ENCODE peak calls at places on chromosome 12, in seven cellular contexts. O is NCI-H1092 treated with DMSO at 0.1 percent for 48 hours; A is activated CD4-positive, alpha-beta memory T cell treated with anti-CD3 and anti-CD28 coated beads for 36 hours; S is NCI-H2081; C is progenitor cell of endocrine pancreas; H is GM13976; F is tibial artery. M is an unnamed sample.
A peak's percentile ranks its signal among the peaks of the same experiment; 100 is the strongest.

GRCh38 chr12:120846721-120847120 is 57.4 kb downstream of the SPPL3 start:
- DNase-seq in O (no peak), A (no peak), S (no peak), C (no peak), H (no peak), F (no peak), M (no peak)

GRCh38 chr12:10849425-10849878 is at the start of gene PRR4:
- DNase-seq in O (no peak), A (no peak), S (no peak), C (no peak), H (no peak), F (no peak), M (no peak)

GRCh38 chr12:85424581-85425348 is 144.7 kb downstream of the ALX1 start:
- DNase-seq in O (no peak), A (peak; percentile 10), S (no peak), C (peak; percentile 12), H (peak; percentile 12), F (no peak), M (no peak)

GRCh38 chr12:12560587-12561304 is 1.9 kb downstream of the DUSP16 start:
- DNase-seq in O (peak; percentile 63), A (peak; percentile 68), S (peak; percentile 22), C (no peak), H (peak; percentile 52), F (peak; percentile 71), M (peak; percentile 15)

GRCh38 chr12:67625004-67625403 is 23.5 kb upstream of the DYRK2 start:
- DNase-seq in O (no peak), A (no peak), S (no peak), C (no peak), H (no peak), F (no peak), M (no peak)

GRCh38 chr12:125684968-125685790 is 619.9 kb downstream of the AACS start:
- DNase-seq in O (no peak), A (no peak), S (no peak), C (no peak), H (no peak), F (no peak), M (no peak)

GRCh38 chr12:121400332-121401139 is 618 bp downstream of the RNF34 start:
- DNase-seq in O (peak; percentile 23), A (peak; percentile 77), S (peak; percentile 4), C (no peak), H (peak; percentile 62), F (peak; percentile 72), M (peak; percentile 28)

GRCh38 chr12:51926718-51927117 is 19.4 kb downstream of the ACVRL1 start:
- DNase-seq in O (no peak), A (peak; percentile 75), S (no peak), C (no peak), H (no peak), F (peak; percentile 63), M (no peak)

GRCh38 chr12:23895792-23896218 is 53.7 kb downstream of the SOX5 start:
- DNase-seq in O (peak; percentile 70), A (no peak), S (peak; percentile 75), C (no peak), H (no peak), F (no peak), M (peak; percentile 35)

GRCh38 chr12:132561784-132562156 is 48.6 kb downstream of the LRCOL1 start:
- DNase-seq in O (no peak), A (peak; percentile 40), S (peak; percentile 34), C (no peak), H (peak; percentile 73), F (no peak), M (no peak)

GRCh38 chr12:119176267-119177055 is 2.3 kb upstream of the HSPB8 start:
- DNase-seq in O (peak; percentile 8), A (peak; percentile 10), S (peak; percentile 24), C (no peak), H (no peak), F (peak; percentile 98), M (peak; percentile 76)

GRCh38 chr12:78645956-78646355 is 218.6 kb upstream of the SYT1 start:
- DNase-seq in O (no peak), A (no peak), S (no peak), C (no peak), H (no peak), F (no peak), M (no peak)

GRCh38 chr12:69900720-69901131 is 75.7 kb downstream of the MYRFL start:
- DNase-seq in O (peak; percentile 49), A (peak; percentile 69), S (peak; percentile 89), C (peak; percentile 64), H (no peak), F (peak; percentile 70), M (peak; percentile 90)

GRCh38 chr12:47361389-47362031 is 281.8 kb upstream of the AMIGO2 start:
- DNase-seq in O (no peak), A (peak; percentile 73), S (no peak), C (no peak), H (no peak), F (no peak), M (no peak)

M was measured in NCI-H2227 treated with DMSO at 0.1 percent for 48 hours.